ENCODE peak calls at places on chromosomes 3 and 15, in seven cellular contexts. Y, C, B, L, K, T and W are unnamed samples.

GRCh38 chr3:116663161-116663885 is 46.3 kb upstream of the TUSC7 start:
- DNase-seq in Y (no peak), L (no peak), C (no peak), T (no peak), B (no peak), K (no peak), W (no peak)

GRCh38 chr3:85571835-85572234 is 613.0 kb downstream of the CADM2 start:
- DNase-seq in B (no peak), Y (no peak), K (no peak), C (no peak), T (no peak), L (no peak), W (no peak)

GRCh38 chr3:127151992-127152391 is 40.9 kb upstream of the PRR23E start:
- DNase-seq in L (no peak), B (peak; percentile 43), Y (no peak), T (no peak), C (no peak), K (no peak), W (no peak)

GRCh38 chr3:129051776-129052400 is 8.7 kb upstream of the GP9 start:
- DNase-seq in K (peak; percentile 55), Y (no peak), C (no peak), T (peak; percentile 28), L (no peak), B (no peak), W (no peak)

GRCh38 chr3:160564205-160564922 is 1.0 kb downstream of the KPNA4 start:
- DNase-seq in L (peak; percentile 29), Y (no peak), B (no peak), T (peak; percentile 25), K (no peak), C (peak; percentile 44), W (peak; percentile 19)

GRCh38 chr3:171650193-171650592 is 160.1 kb downstream of the PLD1 start:
- DNase-seq in C (no peak), B (no peak), L (no peak), K (no peak), Y (no peak), T (no peak), W (no peak)

GRCh38 chr3:179772297-179772696 is 119.5 kb downstream of the USP13 start:
- DNase-seq in T (no peak), K (no peak), B (no peak), L (no peak), C (no peak), Y (no peak), W (no peak)

GRCh38 chr3:129560931-129561594 is 18.1 kb downstream of the H1-8 start:
- DNase-seq in B (peak; percentile 91), Y (no peak), C (peak; percentile 44), T (peak; percentile 57), K (peak; percentile 71), L (peak; percentile 74), W (no peak)

GRCh38 chr3:186519021-186519658 is 25.0 kb downstream of the CRYGS start:
- DNase-seq in C (no peak), Y (peak; percentile 81), B (no peak), T (no peak), K (no peak), L (no peak), W (peak; percentile 63)

GRCh38 chr3:177724020-177724638 is 526.8 kb upstream of the TBL1XR1 start:
- DNase-seq in B (no peak), C (no peak), L (peak; percentile 66), T (peak; percentile 38), K (no peak), Y (no peak), W (no peak)

DNA sequence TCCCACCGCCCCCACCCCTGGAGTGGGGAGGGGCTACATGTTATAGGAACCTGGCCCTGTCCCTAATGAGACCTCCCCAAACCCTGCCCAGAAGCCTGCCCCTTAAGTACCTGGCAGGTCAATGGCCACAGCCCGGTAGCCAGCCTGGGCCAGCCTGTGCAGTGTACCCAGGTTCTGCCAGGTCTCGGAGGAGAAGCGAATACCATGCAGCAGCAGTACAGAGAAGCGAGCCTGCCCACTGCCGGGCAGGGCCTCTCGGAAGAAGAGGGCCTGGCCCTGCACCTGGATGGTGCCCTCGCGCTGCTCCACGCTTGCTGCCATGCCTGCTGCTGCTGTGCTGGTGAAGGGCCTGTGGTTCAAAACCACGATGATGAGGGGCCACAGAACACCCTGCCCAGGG is 2.5 kb downstream of the ABHD14B start:
- DNase-seq in C (peak; percentile 29), L (no peak), B (no peak), Y (no peak), K (peak; percentile 27), T (no peak), W (no peak)
- H3K4me3 ChIP-seq in C (no peak overlapping the region), L (no peak overlapping the region), B (no peak overlapping the region), Y (no peak overlapping the region), K (no peak overlapping the region), T (no peak overlapping the region), W (no peak overlapping the region)

DNA sequence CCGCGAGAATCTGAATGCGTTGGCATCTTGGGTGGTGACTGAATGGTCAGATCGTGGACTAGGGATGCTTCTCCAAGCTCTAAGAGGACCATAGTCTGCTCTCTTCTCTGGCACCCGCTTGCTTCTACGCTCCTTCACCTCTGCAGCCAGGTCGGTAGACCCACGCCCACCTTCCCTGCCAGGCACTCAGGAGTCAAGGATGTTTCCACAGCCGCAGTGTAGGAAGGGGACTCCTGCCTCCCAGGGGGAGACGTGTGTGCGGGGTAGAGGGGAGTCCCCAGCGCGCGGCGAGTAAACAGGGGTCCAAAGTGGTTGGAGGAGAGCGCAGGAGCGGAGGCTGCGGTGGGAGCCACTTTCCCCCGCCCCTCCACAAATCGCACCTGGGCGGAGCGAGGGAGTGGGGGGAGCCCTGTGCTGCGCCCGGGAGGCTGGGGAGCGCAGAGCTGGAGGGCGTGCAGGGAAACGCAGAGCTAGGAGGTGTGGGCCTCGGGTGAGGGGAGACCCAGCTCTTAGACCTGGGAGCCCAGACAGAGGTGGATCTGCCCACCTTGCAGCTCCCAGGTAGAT is 1.7 kb downstream of the LRRC3B start:
- DNase-seq in B (no peak), Y (no peak), T (no peak), C (no peak), K (no peak), L (no peak), W (no peak)
- H3K4me3 ChIP-seq in B (no peak overlapping the region), Y (no peak overlapping the region), T (peak overlapping the region; percentile 46), C (no peak overlapping the region), K (no peak overlapping the region), L (peak overlapping the region; percentile 17), W (no peak overlapping the region)

GRCh38 chr15:90929709-90930019 is 2.7 kb downstream of the HDDC3 start:
- DNase-seq in L (no peak), Y (no peak), C (no peak), K (no peak), T (no peak), B (no peak), W (no peak)

GRCh38 chr15:90933310-90933709 is 961 bp upstream of the HDDC3 start:
- DNase-seq in C (peak; percentile 7), Y (no peak), B (no peak), K (no peak), T (no peak), L (no peak), W (no peak)

GRCh38 chr15:90931737-90932659 is at the start of gene HDDC3:
- DNase-seq in Y (peak; percentile 63), K (peak; percentile 96), L (peak; percentile 92), T (peak; percentile 95), C (peak; percentile 93), B (peak; percentile 78), W (peak; percentile 95)

GRCh38 chr15:90932660-90932991 is 277 bp upstream of the HDDC3 start:
- DNase-seq in B (no peak), C (no peak), Y (no peak), L (no peak), K (no peak), T (no peak), W (no peak)

GRCh38 chr15:90930861-90931629 is 1.3 kb downstream of the HDDC3 start:
- DNase-seq in K (no peak), T (no peak), B (peak; percentile 37), C (peak; percentile 35), L (peak; percentile 42), Y (no peak), W (peak; percentile 39)
- H3K4me3 ChIP-seq in K (no peak overlapping the region), T (peak overlapping the region; percentile 93), B (peak overlapping the region; percentile 71), C (peak overlapping the region; percentile 84), L (peak overlapping the region; percentile 79), Y (peak overlapping the region; percentile 90), W (peak overlapping the region; percentile 85)

GRCh38 chr3:194488007-194488742 is 1.4 kb upstream of the ATP13A3 start:
- DNase-seq in K (no peak), T (no peak), L (no peak), C (no peak), Y (no peak), B (no peak), W (peak; percentile 28)
- H3K4me3 ChIP-seq in K (no peak overlapping the region), T (peak overlapping the region; percentile 68), L (peak overlapping the region; percentile 73), C (peak overlapping the region; percentile 67), Y (peak overlapping the region; percentile 79), B (no peak overlapping the region), W (peak overlapping the region; percentile 66)

GRCh38 chr3:198109883-198110282 is 149.9 kb downstream of the LMLN start:
- DNase-seq in L (peak; percentile 58), T (no peak), K (no peak), C (no peak), B (no peak), Y (no peak), W (no peak)
- H3K4me3 ChIP-seq in L (no peak overlapping the region), T (no peak overlapping the region), K (no peak overlapping the region), C (no peak overlapping the region), B (no peak overlapping the region), Y (no peak overlapping the region), W (no peak overlapping the region)

GRCh38 chr3:42983927-42984326 is 4.8 kb downstream of the GASK1A start:
- DNase-seq in B (no peak), L (no peak), K (no peak), T (no peak), C (no peak), Y (no peak), W (no peak)

GRCh38 chr3:42979044-42979962 is at the start of gene GASK1A:
- DNase-seq in T (peak; percentile 37), B (no peak), L (peak; percentile 76), Y (no peak), K (peak; percentile 46), C (peak; percentile 57), W (no peak)

GRCh38 chr3:42982645-42983412 is 3.7 kb downstream of the GASK1A start:
- DNase-seq in B (no peak), T (no peak), Y (no peak), L (no peak), K (no peak), C (no peak), W (no peak)

GRCh38 chr3:42980909-42981308 is 1.8 kb downstream of the GASK1A start:
- DNase-seq in Y (no peak), K (no peak), L (no peak), C (no peak), B (peak; percentile 22), T (no peak), W (no peak)

DNA sequence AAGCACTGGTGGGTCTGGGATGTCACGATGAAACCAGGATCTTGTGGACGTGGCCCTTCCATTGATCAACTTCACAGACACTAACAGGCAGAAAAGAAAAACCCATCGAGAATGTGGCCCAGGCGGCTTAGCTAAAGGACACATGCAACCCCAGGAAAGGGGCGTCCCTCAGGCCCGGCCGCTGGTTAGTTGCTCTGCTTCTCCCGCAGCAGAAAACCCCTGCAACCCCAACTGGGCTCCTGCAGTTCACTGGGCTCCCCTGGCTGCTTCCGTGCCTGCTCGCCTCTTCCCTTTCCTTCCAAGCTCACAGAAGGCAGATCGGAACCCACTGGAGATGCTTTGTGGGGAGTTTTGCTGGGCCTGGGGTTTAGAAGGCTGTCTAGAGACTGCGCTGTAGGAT is 1.1 kb downstream of the GASK1A start:
- DNase-seq in T (no peak), L (no peak), B (no peak), C (no peak), K (no peak), Y (no peak), W (no peak)
- H3K4me3 ChIP-seq in T (peak overlapping the region; percentile 61), L (peak overlapping the region; percentile 81), B (no peak overlapping the region), C (peak overlapping the region; percentile 55), K (no peak overlapping the region), Y (no peak overlapping the region), W (no peak overlapping the region)